ENCODE peak calls at places on chromosomes 16 and 17, in four cellular contexts. One of them, this sample, is unnamed.

GRCh38 chr17:10328971-10329923 is 43.6 kb downstream of the MYH13 start:
- DNase-seq in Caco-2: no peak
- DNase-seq in AG09309: no peak
- DNase-seq in cardiac fibroblast: no peak
- DNase-seq in this sample: no peak

GRCh38 chr17:9414471-9414870 is 161.1 kb downstream of the STX8 start:
- DNase-seq in AG09309: no peak
- DNase-seq in Caco-2: no peak
- DNase-seq in cardiac fibroblast: no peak
- DNase-seq in this sample: no peak

GRCh38 chr17:47702391-47702995 is 8.5 kb downstream of the TBKBP1 start:
- DNase-seq in Caco-2: no peak
- DNase-seq in AG09309: no peak
- DNase-seq in cardiac fibroblast: no peak
- DNase-seq in this sample: no peak

GRCh38 chr16:80006175-80006895 is 405.8 kb upstream of the MAF start:
- DNase-seq in AG09309: no peak
- DNase-seq in cardiac fibroblast: peak; percentile 6
- DNase-seq in Caco-2: no peak
- DNase-seq in this sample: peak; percentile 84

GRCh38 chr17:49110504-49110903 is 22.1 kb upstream of the B4GALNT2 start:
- DNase-seq in AG09309: no peak
- DNase-seq in Caco-2: peak; percentile 11
- DNase-seq in cardiac fibroblast: no peak
- DNase-seq in this sample: no peak

GRCh38 chr16:19969284-19969683 is 84.6 kb upstream of the GPRC5B start:
- DNase-seq in AG09309: no peak
- DNase-seq in Caco-2: no peak
- DNase-seq in cardiac fibroblast: no peak
- DNase-seq in this sample: no peak

GRCh38 chr17:49353607-49354006 is 8.4 kb downstream of the ZNF652 start:
- DNase-seq in AG09309: no peak
- DNase-seq in Caco-2: no peak
- DNase-seq in cardiac fibroblast: no peak
- DNase-seq in this sample: no peak

GRCh38 chr16:75099738-75100615 is 16.6 kb downstream of the LDHD start:
- DNase-seq in AG09309: no peak
- DNase-seq in cardiac fibroblast: no peak
- DNase-seq in Caco-2: no peak
- DNase-seq in this sample: no peak

GRCh38 chr16:11791144-11791828 is 5.8 kb downstream of the ZC3H7A start:
- DNase-seq in cardiac fibroblast: no peak
- DNase-seq in AG09309: no peak
- DNase-seq in Caco-2: no peak
- DNase-seq in this sample: no peak

GRCh38 chr17:55325405-55325804 is 60.6 kb downstream of the HLF start:
- DNase-seq in AG09309: no peak
- DNase-seq in Caco-2: no peak
- DNase-seq in cardiac fibroblast: no peak
- DNase-seq in this sample: no peak

GRCh38 chr16:54932737-54933254 is 2.1 kb downstream of the IRX5 start:
- DNase-seq in cardiac fibroblast: no peak
- DNase-seq in AG09309: no peak
- DNase-seq in Caco-2: no peak
- DNase-seq in this sample: no peak

GRCh38 chr16:22813946-22814325 is at the start of gene HS3ST2:
- DNase-seq in AG09309: no peak
- DNase-seq in Caco-2: no peak
- DNase-seq in cardiac fibroblast: peak; percentile 0
- DNase-seq in this sample: no peak

DNA sequence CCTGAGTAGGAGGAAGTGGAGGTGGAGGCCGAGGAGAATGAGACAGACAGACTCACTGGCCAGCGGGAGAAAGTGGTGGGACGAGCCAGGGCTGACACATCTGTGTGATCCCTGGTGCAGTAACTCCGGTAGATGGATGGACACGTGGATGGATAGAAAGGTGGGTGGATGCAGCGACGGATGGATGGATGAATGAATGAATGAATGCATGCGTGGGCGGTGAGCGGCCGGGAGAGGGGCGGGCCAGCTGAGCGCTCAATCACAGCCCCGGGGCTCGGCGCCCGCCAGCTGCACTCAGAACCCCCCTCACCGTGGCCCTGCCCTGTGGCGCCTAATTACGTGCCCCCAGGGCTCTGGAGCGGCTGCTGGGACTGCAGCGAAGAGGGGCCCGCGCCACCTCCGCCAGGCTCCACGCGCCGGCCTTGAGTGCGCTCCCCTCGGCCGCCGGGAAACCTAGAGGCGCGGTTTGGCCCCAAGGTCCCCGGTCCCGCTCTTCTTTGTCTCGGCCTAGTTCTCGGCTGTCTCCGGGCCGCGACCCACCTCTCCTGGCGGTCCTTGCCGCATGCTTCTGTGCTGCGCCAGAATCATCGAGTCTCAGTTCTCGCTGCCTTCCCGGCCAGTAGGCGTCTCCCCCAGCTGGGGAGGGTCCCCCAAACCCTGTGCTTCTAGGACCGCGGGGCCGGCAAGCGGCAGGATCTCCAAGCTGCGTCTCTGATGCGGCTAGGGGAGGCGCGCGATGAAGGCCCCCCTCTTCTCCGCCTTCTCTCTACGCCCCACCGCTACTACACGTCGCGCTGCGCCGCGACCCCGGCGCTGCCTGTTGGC is 41.0 kb downstream of the RAI1 start:
- DNase-seq in cardiac fibroblast: no peak
- DNase-seq in Caco-2: no peak
- DNase-seq in AG09309: no peak
- DNase-seq in this sample: no peak
- TF ChIP-seq CTCF in cardiac fibroblast: no peak
- TF ChIP-seq CTCF in Caco-2: no peak
- TF ChIP-seq CTCF in AG09309: no peak
- TF ChIP-seq CTCF in this sample: no peak

GRCh38 chr16:168424-168823 is 2.6 kb downstream of the HBM start:
- DNase-seq in Caco-2: no peak
- DNase-seq in AG09309: no peak
- DNase-seq in cardiac fibroblast: no peak
- DNase-seq in this sample: no peak

GRCh38 chr16:165539-166374 is at the start of gene HBM:
- DNase-seq in AG09309: no peak
- DNase-seq in Caco-2: no peak
- DNase-seq in cardiac fibroblast: no peak
- DNase-seq in this sample: no peak

GRCh38 chr16:167117-167462 is 1.3 kb downstream of the HBM start:
- DNase-seq in AG09309: no peak
- DNase-seq in cardiac fibroblast: no peak
- DNase-seq in Caco-2: no peak
- DNase-seq in this sample: no peak

GRCh38 chr16:165218-165538 is 600 bp upstream of the HBM start:
- DNase-seq in cardiac fibroblast: no peak
- DNase-seq in Caco-2: no peak
- DNase-seq in AG09309: no peak
- DNase-seq in this sample: no peak

DNA sequence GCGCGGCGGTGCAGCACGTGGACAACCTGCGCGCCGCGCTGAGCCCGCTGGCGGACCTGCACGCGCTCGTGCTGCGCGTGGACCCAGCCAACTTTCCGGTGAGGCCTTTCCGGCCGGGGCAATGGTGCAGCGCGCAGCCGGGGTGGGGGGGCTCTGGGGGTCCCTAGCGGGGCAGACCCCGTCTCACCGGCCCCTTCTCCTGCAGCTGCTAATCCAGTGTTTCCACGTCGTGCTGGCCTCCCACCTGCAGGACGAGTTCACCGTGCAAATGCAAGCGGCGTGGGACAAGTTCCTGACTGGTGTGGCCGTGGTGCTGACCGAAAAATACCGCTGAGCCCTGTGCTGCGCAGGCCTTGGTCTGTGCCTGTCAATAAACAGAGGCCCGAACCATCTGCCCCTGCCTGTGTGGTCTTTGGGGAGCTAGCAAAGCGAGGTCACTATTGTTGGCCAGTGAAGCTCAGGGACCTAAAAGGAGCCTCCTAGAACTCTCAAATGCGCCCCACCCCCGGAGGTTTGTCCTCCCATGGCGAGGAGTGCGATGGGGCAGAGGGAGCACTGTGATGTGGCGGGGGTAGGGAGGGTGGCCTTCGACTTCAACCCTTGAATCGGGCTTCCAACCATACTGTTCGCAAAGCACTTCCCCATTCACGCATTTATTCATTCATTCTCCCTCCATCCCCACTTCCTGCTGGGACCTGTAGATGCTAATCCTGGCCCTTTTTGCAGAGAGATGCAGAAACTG is 768 bp downstream of the HBM start:
- DNase-seq in AG09309: no peak
- DNase-seq in Caco-2: no peak
- DNase-seq in cardiac fibroblast: no peak
- DNase-seq in this sample: no peak
- H3K4me3 ChIP-seq in AG09309: no peak overlapping the region
- H3K4me3 ChIP-seq in Caco-2: no peak overlapping the region
- H3K4me3 ChIP-seq in cardiac fibroblast: no peak overlapping the region
- H3K4me3 ChIP-seq in this sample: no peak overlapping the region

GRCh38 chr17:82528484-82529265 is 9.1 kb downstream of the FOXK2 start:
- DNase-seq in AG09309: no peak
- DNase-seq in cardiac fibroblast: peak; percentile 53
- DNase-seq in Caco-2: no peak
- DNase-seq in this sample: peak; percentile 33
- TF ChIP-seq CTCF in AG09309: peak; percentile 58
- TF ChIP-seq CTCF in cardiac fibroblast: peak; percentile 18
- TF ChIP-seq CTCF in Caco-2: no peak
- TF ChIP-seq CTCF in this sample: peak; percentile 68

GRCh38 chr17:76734080-76734840 is 2.9 kb downstream of the SRSF2 start:
- DNase-seq in Caco-2: no peak
- DNase-seq in cardiac fibroblast: peak; percentile 54
- DNase-seq in AG09309: no peak
- DNase-seq in this sample: no peak
- H3K4me3 ChIP-seq in Caco-2: peak overlapping the region; percentile 29
- H3K4me3 ChIP-seq in cardiac fibroblast: peak overlapping the region; percentile 98
- H3K4me3 ChIP-seq in AG09309: peak overlapping the region; percentile 95
- H3K4me3 ChIP-seq in this sample: peak overlapping the region; percentile 80

GRCh38 chr16:51815527-51815926 is 664.5 kb upstream of the SALL1 start:
- DNase-seq in Caco-2: no peak
- DNase-seq in cardiac fibroblast: no peak
- DNase-seq in AG09309: no peak
- DNase-seq in this sample: peak; percentile 66

GRCh38 chr16:51814617-51815016 is 663.5 kb upstream of the SALL1 start:
- DNase-seq in Caco-2: no peak
- DNase-seq in AG09309: no peak
- DNase-seq in cardiac fibroblast: no peak
- DNase-seq in this sample: no peak

GRCh38 chr16:51816929-51817328 is 665.9 kb upstream of the SALL1 start:
- DNase-seq in cardiac fibroblast: peak; percentile 6
- DNase-seq in AG09309: no peak
- DNase-seq in Caco-2: no peak
- DNase-seq in this sample: peak; percentile 55

GRCh38 chr16:51812945-51813344 is 661.9 kb upstream of the SALL1 start:
- DNase-seq in AG09309: no peak
- DNase-seq in cardiac fibroblast: no peak
- DNase-seq in Caco-2: no peak
- DNase-seq in this sample: no peak

DNA sequence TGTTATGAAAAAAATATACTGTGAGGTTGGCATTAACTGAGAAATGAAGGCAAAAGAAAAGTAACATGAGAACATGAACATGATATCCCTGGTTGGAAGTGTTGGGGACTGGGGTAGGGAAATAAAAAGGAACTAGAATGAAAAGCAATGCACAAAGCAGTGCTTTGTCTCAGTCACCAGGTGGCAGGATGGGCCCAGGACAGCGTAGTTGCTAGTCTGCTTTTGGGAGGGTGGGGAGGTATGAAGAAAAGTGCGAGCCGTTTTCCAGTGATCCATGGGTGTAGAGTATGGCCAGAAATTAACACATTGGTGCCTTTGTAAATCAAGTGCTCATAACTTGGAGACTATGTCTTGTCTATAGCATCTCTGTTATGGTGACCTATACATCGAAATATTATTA is 662.5 kb upstream of the SALL1 start:
- DNase-seq in AG09309: no peak
- DNase-seq in cardiac fibroblast: no peak
- DNase-seq in Caco-2: no peak
- DNase-seq in this sample: no peak
- TF ChIP-seq CTCF in AG09309: no peak
- TF ChIP-seq CTCF in cardiac fibroblast: no peak
- TF ChIP-seq CTCF in Caco-2: no peak
- TF ChIP-seq CTCF in this sample: peak; percentile 50

GRCh38 chr17:79457889-79458288 is 153.0 kb downstream of the RBFOX3 start:
- DNase-seq in Caco-2: no peak
- DNase-seq in AG09309: no peak
- DNase-seq in cardiac fibroblast: no peak
- DNase-seq in this sample: no peak

GRCh38 chr17:79453481-79453880 is 157.4 kb downstream of the RBFOX3 start:
- DNase-seq in AG09309: no peak
- DNase-seq in cardiac fibroblast: no peak
- DNase-seq in Caco-2: no peak
- DNase-seq in this sample: no peak

GRCh38 chr17:79454826-79455225 is 156.0 kb downstream of the RBFOX3 start:
- DNase-seq in Caco-2: no peak
- DNase-seq in cardiac fibroblast: no peak
- DNase-seq in AG09309: no peak
- DNase-seq in this sample: no peak

GRCh38 chr17:79457376-79457775 is 153.5 kb downstream of the RBFOX3 start:
- DNase-seq in Caco-2: no peak
- DNase-seq in cardiac fibroblast: no peak
- DNase-seq in AG09309: no peak
- DNase-seq in this sample: no peak

GRCh38 chr17:79455636-79456035 is 155.2 kb downstream of the RBFOX3 start:
- DNase-seq in AG09309: no peak
- DNase-seq in Caco-2: no peak
- DNase-seq in cardiac fibroblast: no peak
- DNase-seq in this sample: no peak
- H3K4me3 ChIP-seq in AG09309: no peak overlapping the region
- H3K4me3 ChIP-seq in Caco-2: no peak overlapping the region
- H3K4me3 ChIP-seq in cardiac fibroblast: no peak overlapping the region
- H3K4me3 ChIP-seq in this sample: no peak overlapping the region

GRCh38 chr17:1056761-1057160 is 59.8 kb downstream of the TIMM22 start:
- DNase-seq in cardiac fibroblast: no peak
- DNase-seq in Caco-2: no peak
- DNase-seq in AG09309: no peak
- DNase-seq in this sample: no peak

GRCh38 chr17:1059131-1059795 is 62.3 kb downstream of the TIMM22 start:
- DNase-seq in Caco-2: no peak
- DNase-seq in AG09309: no peak
- DNase-seq in cardiac fibroblast: no peak
- DNase-seq in this sample: no peak

GRCh38 chr17:1055751-1056645 is 59.1 kb downstream of the TIMM22 start:
- DNase-seq in Caco-2: peak; percentile 61
- DNase-seq in AG09309: no peak
- DNase-seq in cardiac fibroblast: peak; percentile 67
- DNase-seq in this sample: peak; percentile 64

GRCh38 chr17:1060991-1061390 is 64.1 kb downstream of the TIMM22 start:
- DNase-seq in cardiac fibroblast: peak; percentile 93
- DNase-seq in AG09309: peak; percentile 89
- DNase-seq in Caco-2: no peak
- DNase-seq in this sample: peak; percentile 96

GRCh38 chr17:1058423-1059130 is 61.6 kb downstream of the TIMM22 start:
- DNase-seq in cardiac fibroblast: peak; percentile 40
- DNase-seq in AG09309: no peak
- DNase-seq in Caco-2: peak; percentile 75
- DNase-seq in this sample: peak; percentile 27
- TF ChIP-seq CTCF in cardiac fibroblast: peak; percentile 66
- TF ChIP-seq CTCF in AG09309: peak; percentile 45
- TF ChIP-seq CTCF in Caco-2: peak; percentile 62
- TF ChIP-seq CTCF in this sample: peak; percentile 72

This sample was measured in brain microvascular endothelial cell.